ENCODE peak calls at places on chromosomes 13 and 19, in seven cellular contexts. N is HFFc6, T is nephron progenitor cell, A is KG1, J is activated T-cell treated with anti-CD3 and anti-CD28 coated beads for 1 hour, C is A549, D is HS-5. K is an unnamed sample.

GRCh38 chr13:110116072-110116487 is 190.9 kb downstream of the COL4A1 start:
- DNase-seq in N (peak; percentile 62), T (peak; percentile 87), A (no peak), J (no peak), C (peak; percentile 79), D (no peak), K (no peak)

GRCh38 chr13:90443268-90443667 is 904.2 kb upstream of the MIR17HG start:
- DNase-seq in N (no peak), T (no peak), A (no peak), J (no peak), C (peak; percentile 39), D (no peak), K (no peak)

GRCh38 chr13:36981156-36981743 is 17.9 kb downstream of the ALG5 start:
- DNase-seq in N (peak; percentile 73), T (no peak), A (no peak), J (no peak), C (peak; percentile 45), D (no peak), K (peak; percentile 67)

GRCh38 chr13:73610799-73611592 is 523.2 kb downstream of the KLF12 start:
- DNase-seq in N (no peak), T (no peak), A (no peak), J (no peak), C (no peak), D (no peak), K (no peak)

GRCh38 chr13:99308481-99309087 is 1.4 kb upstream of the GPR183 start:
- DNase-seq in N (peak; percentile 55), T (no peak), A (no peak), J (no peak), C (no peak), D (no peak), K (peak; percentile 83)

GRCh38 chr19:3115916-3116602 is 19.8 kb upstream of the GNA15 start:
- DNase-seq in N (peak; percentile 3), T (no peak), A (no peak), J (no peak), C (peak; percentile 36), D (no peak), K (no peak)

GRCh38 chr19:6088677-6089063 is 21.6 kb downstream of the RFX2 start:
- DNase-seq in N (peak; percentile 42), T (no peak), A (no peak), J (no peak), C (no peak), D (no peak), K (peak; percentile 58)

GRCh38 chr19:45370410-45371204 is at the start of gene ERCC2:
- DNase-seq in N (peak; percentile 100), T (peak; percentile 100), A (peak; percentile 96), J (peak; percentile 99), C (peak; percentile 98), D (peak; percentile 97), K (peak; percentile 97)

GRCh38 chr13:76319921-76320320 is 566.3 kb downstream of the KCTD12 start:
- DNase-seq in N (no peak), T (no peak), A (no peak), J (no peak), C (no peak), D (no peak), K (no peak)